ENCODE peak calls at places on chromosomes 3 and 15, in nine cellular contexts. One of them, this sample, is unnamed.

GRCh38 chr3:124810970-124811369 is 76.2 kb downstream of the ITGB5 start:
- DNase-seq in colonic mucosa: peak
- DNase-seq in mesenchymal stem cell: no peak
- DNase-seq in pancreas: no peak
- DNase-seq in psoas muscle: no peak
- DNase-seq in neuronal stem cell: no peak
- DNase-seq in H9: no peak
- DNase-seq in heart right ventricle: no peak
- DNase-seq in ovary: no peak
- DNase-seq in this sample: no peak

GRCh38 chr15:97525809-97526208 is 434.7 kb upstream of the ARRDC4 start:
- DNase-seq in colonic mucosa: no peak
- DNase-seq in mesenchymal stem cell: no peak
- DNase-seq in pancreas: no peak
- DNase-seq in psoas muscle: no peak
- DNase-seq in neuronal stem cell: no peak
- DNase-seq in H9: no peak
- DNase-seq in heart right ventricle: no peak
- DNase-seq in ovary: no peak
- DNase-seq in this sample: no peak

GRCh38 chr3:10855871-10856662 is 40.0 kb downstream of the SLC6A11 start:
- DNase-seq in colonic mucosa: no peak
- DNase-seq in mesenchymal stem cell: no peak
- DNase-seq in pancreas: no peak
- DNase-seq in psoas muscle: no peak
- DNase-seq in neuronal stem cell: no peak
- DNase-seq in H9: no peak
- DNase-seq in heart right ventricle: no peak
- DNase-seq in ovary: no peak
- DNase-seq in this sample: no peak

GRCh38 chr3:124263168-124263567 is 271.2 kb upstream of the ROPN1 start:
- DNase-seq in colonic mucosa: no peak
- DNase-seq in mesenchymal stem cell: peak
- DNase-seq in pancreas: no peak
- DNase-seq in psoas muscle: no peak
- DNase-seq in neuronal stem cell: no peak
- DNase-seq in H9: no peak
- DNase-seq in heart right ventricle: no peak
- DNase-seq in ovary: no peak
- DNase-seq in this sample: no peak

GRCh38 chr15:83571820-83572707 is 81.9 kb upstream of the ADAMTSL3 start:
- DNase-seq in colonic mucosa: no peak
- DNase-seq in mesenchymal stem cell: peak
- DNase-seq in pancreas: no peak
- DNase-seq in psoas muscle: no peak
- DNase-seq in neuronal stem cell: peak
- DNase-seq in H9: no peak
- DNase-seq in heart right ventricle: no peak
- DNase-seq in ovary: no peak
- DNase-seq in this sample: no peak

GRCh38 chr15:78257681-78258080 is 6.7 kb upstream of the DNAJA4 start:
- DNase-seq in colonic mucosa: no peak
- DNase-seq in mesenchymal stem cell: no peak
- DNase-seq in pancreas: no peak
- DNase-seq in psoas muscle: no peak
- DNase-seq in neuronal stem cell: no peak
- DNase-seq in H9: no peak
- DNase-seq in heart right ventricle: no peak
- DNase-seq in ovary: no peak
- DNase-seq in this sample: no peak

GRCh38 chr15:100968043-100968966 is 49.1 kb downstream of the LRRK1 start:
- DNase-seq in colonic mucosa: no peak
- DNase-seq in mesenchymal stem cell: peak
- DNase-seq in pancreas: no peak
- DNase-seq in psoas muscle: no peak
- DNase-seq in neuronal stem cell: no peak
- DNase-seq in H9: no peak
- DNase-seq in heart right ventricle: no peak
- DNase-seq in ovary: no peak
- DNase-seq in this sample: no peak

GRCh38 chr3:25568525-25569078 is 96.1 kb downstream of the TOP2B start:
- DNase-seq in colonic mucosa: no peak
- DNase-seq in mesenchymal stem cell: no peak
- DNase-seq in pancreas: no peak
- DNase-seq in psoas muscle: no peak
- DNase-seq in neuronal stem cell: no peak
- DNase-seq in H9: no peak
- DNase-seq in heart right ventricle: no peak
- DNase-seq in ovary: no peak
- DNase-seq in this sample: no peak

GRCh38 chr3:29950232-29950631 is 656.2 kb upstream of the TGFBR2 start:
- DNase-seq in colonic mucosa: no peak
- DNase-seq in mesenchymal stem cell: peak
- DNase-seq in pancreas: no peak
- DNase-seq in psoas muscle: no peak
- DNase-seq in neuronal stem cell: no peak
- DNase-seq in H9: no peak
- DNase-seq in heart right ventricle: no peak
- DNase-seq in ovary: no peak
- DNase-seq in this sample: no peak

GRCh38 chr3:15339786-15340215 is 7.4 kb upstream of the SH3BP5 start:
- DNase-seq in colonic mucosa: no peak
- DNase-seq in mesenchymal stem cell: peak
- DNase-seq in pancreas: no peak
- DNase-seq in psoas muscle: no peak
- DNase-seq in neuronal stem cell: no peak
- DNase-seq in H9: no peak
- DNase-seq in heart right ventricle: no peak
- DNase-seq in ovary: no peak
- DNase-seq in this sample: no peak

GRCh38 chr15:79824321-79824720 is 72.5 kb downstream of the MTHFS start:
- DNase-seq in colonic mucosa: no peak
- DNase-seq in mesenchymal stem cell: no peak
- DNase-seq in pancreas: no peak
- DNase-seq in psoas muscle: no peak
- DNase-seq in neuronal stem cell: no peak
- DNase-seq in H9: no peak
- DNase-seq in heart right ventricle: no peak
- DNase-seq in ovary: no peak
- DNase-seq in this sample: no peak

GRCh38 chr15:95887666-95888480 is 442.6 kb upstream of the NR2F2 start:
- DNase-seq in colonic mucosa: no peak
- DNase-seq in mesenchymal stem cell: no peak
- DNase-seq in pancreas: no peak
- DNase-seq in psoas muscle: no peak
- DNase-seq in neuronal stem cell: no peak
- DNase-seq in H9: no peak
- DNase-seq in heart right ventricle: no peak
- DNase-seq in ovary: no peak
- DNase-seq in this sample: no peak

GRCh38 chr15:80059786-80060489 is 462 bp downstream of the ZFAND6 start:
- DNase-seq in colonic mucosa: peak
- DNase-seq in mesenchymal stem cell: peak
- DNase-seq in pancreas: peak
- DNase-seq in psoas muscle: no peak
- DNase-seq in neuronal stem cell: peak
- DNase-seq in H9: peak
- DNase-seq in heart right ventricle: peak
- DNase-seq in ovary: no peak
- DNase-seq in this sample: no peak

DNA sequence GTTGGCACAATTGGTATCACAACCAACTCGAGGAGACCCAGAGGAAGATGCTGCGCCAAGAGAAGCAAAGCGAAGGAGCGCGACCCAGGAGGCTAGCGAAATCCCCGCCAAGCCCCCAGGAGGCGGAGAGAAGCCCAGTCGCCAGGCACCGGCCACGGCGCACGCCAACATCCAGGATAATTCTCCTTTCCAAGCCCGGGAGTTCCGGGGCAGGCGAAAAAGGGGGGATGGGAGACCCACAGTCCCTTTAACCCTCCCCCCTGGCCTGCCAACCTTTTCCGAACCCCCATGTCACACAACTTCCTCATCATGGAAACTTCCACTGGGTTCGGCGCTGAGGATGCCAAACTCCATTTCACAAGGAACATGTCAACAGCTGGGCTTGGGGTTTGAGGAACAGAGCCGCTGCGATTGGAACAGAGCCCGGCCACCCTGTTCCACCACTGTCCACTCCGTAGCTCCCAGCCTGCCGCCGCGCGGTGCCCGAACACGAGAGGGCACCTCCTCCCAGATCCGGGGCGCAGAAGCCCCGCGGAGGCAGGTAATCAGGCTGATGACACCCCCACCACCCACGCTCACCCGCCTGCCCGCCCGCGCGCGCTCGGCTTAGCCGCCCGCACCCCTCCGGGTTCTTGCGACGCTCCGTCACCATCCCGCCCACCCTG is 567 bp downstream of the THRB start:
- DNase-seq in colonic mucosa: peak
- DNase-seq in mesenchymal stem cell: peak
- DNase-seq in pancreas: peak
- DNase-seq in psoas muscle: peak
- DNase-seq in neuronal stem cell: peak
- DNase-seq in H9: peak
- DNase-seq in heart right ventricle: peak
- DNase-seq in ovary: peak
- DNase-seq in this sample: peak
- H3K27ac ChIP-seq in colonic mucosa: peak
- H3K27ac ChIP-seq in mesenchymal stem cell: peak
- H3K27ac ChIP-seq in pancreas: peak
- H3K27ac ChIP-seq in psoas muscle: peak
- H3K27ac ChIP-seq in neuronal stem cell: no peak
- H3K27ac ChIP-seq in H9: no peak
- H3K27ac ChIP-seq in heart right ventricle: peak
- H3K27ac ChIP-seq in ovary: peak
- H3K27ac ChIP-seq in this sample: peak

DNA sequence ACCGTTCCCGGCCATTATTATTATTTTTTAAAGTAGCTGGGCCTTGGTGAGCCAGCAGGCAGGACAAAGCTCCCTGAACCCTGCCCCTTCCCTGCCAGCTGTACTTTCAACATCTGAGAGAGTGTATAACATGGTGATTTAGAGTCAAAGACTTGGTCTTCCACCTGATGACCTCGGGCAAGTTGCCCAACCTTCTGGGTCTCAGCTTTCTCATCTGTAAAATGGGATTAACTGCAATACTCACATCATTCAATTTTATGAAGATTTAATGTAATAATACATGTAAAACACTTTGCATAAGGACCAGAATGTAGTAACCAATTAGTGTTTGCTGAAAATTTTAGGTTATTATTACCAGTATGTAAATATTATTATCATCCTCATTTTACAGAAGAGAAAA is 11.9 kb upstream of the TRH start:
- DNase-seq in colonic mucosa: no peak
- DNase-seq in mesenchymal stem cell: no peak
- DNase-seq in pancreas: no peak
- DNase-seq in psoas muscle: no peak
- DNase-seq in neuronal stem cell: no peak
- DNase-seq in H9: no peak
- DNase-seq in heart right ventricle: no peak
- DNase-seq in ovary: no peak
- DNase-seq in this sample: no peak
- H3K27ac ChIP-seq in colonic mucosa: no peak
- H3K27ac ChIP-seq in mesenchymal stem cell: no peak
- H3K27ac ChIP-seq in pancreas: no peak
- H3K27ac ChIP-seq in psoas muscle: no peak
- H3K27ac ChIP-seq in neuronal stem cell: no peak
- H3K27ac ChIP-seq in H9: no peak
- H3K27ac ChIP-seq in heart right ventricle: no peak
- H3K27ac ChIP-seq in ovary: no peak
- H3K27ac ChIP-seq in this sample: no peak

GRCh38 chr3:47162695-47163022 is 1.3 kb downstream of the SETD2 start:
- DNase-seq in colonic mucosa: no peak
- DNase-seq in mesenchymal stem cell: peak
- DNase-seq in pancreas: no peak
- DNase-seq in psoas muscle: no peak
- DNase-seq in neuronal stem cell: no peak
- DNase-seq in H9: no peak
- DNase-seq in heart right ventricle: no peak
- DNase-seq in ovary: no peak
- DNase-seq in this sample: no peak

GRCh38 chr3:47163990-47164848 is at the start of gene SETD2:
- DNase-seq in colonic mucosa: peak
- DNase-seq in mesenchymal stem cell: peak
- DNase-seq in pancreas: peak
- DNase-seq in psoas muscle: peak
- DNase-seq in neuronal stem cell: peak
- DNase-seq in H9: peak
- DNase-seq in heart right ventricle: peak
- DNase-seq in ovary: peak
- DNase-seq in this sample: peak

GRCh38 chr3:47159820-47160219 is 4.1 kb downstream of the SETD2 start:
- DNase-seq in colonic mucosa: no peak
- DNase-seq in mesenchymal stem cell: no peak
- DNase-seq in pancreas: no peak
- DNase-seq in psoas muscle: no peak
- DNase-seq in neuronal stem cell: no peak
- DNase-seq in H9: no peak
- DNase-seq in heart right ventricle: no peak
- DNase-seq in ovary: no peak
- DNase-seq in this sample: no peak

GRCh38 chr3:47163023-47163989 is 607 bp downstream of the SETD2 start:
- DNase-seq in colonic mucosa: peak
- DNase-seq in mesenchymal stem cell: peak
- DNase-seq in pancreas: peak
- DNase-seq in psoas muscle: peak
- DNase-seq in neuronal stem cell: peak
- DNase-seq in H9: peak
- DNase-seq in heart right ventricle: peak
- DNase-seq in ovary: peak
- DNase-seq in this sample: peak

GRCh38 chr3:47161983-47162694 is 1.8 kb downstream of the SETD2 start:
- DNase-seq in colonic mucosa: no peak
- DNase-seq in mesenchymal stem cell: peak
- DNase-seq in pancreas: no peak
- DNase-seq in psoas muscle: no peak
- DNase-seq in neuronal stem cell: no peak
- DNase-seq in H9: no peak
- DNase-seq in heart right ventricle: no peak
- DNase-seq in ovary: no peak
- DNase-seq in this sample: no peak
- H3K27ac ChIP-seq in colonic mucosa: no peak
- H3K27ac ChIP-seq in mesenchymal stem cell: no peak
- H3K27ac ChIP-seq in pancreas: no peak
- H3K27ac ChIP-seq in psoas muscle: peak
- H3K27ac ChIP-seq in neuronal stem cell: no peak
- H3K27ac ChIP-seq in H9: no peak
- H3K27ac ChIP-seq in heart right ventricle: peak
- H3K27ac ChIP-seq in ovary: no peak
- H3K27ac ChIP-seq in this sample: no peak

DNA sequence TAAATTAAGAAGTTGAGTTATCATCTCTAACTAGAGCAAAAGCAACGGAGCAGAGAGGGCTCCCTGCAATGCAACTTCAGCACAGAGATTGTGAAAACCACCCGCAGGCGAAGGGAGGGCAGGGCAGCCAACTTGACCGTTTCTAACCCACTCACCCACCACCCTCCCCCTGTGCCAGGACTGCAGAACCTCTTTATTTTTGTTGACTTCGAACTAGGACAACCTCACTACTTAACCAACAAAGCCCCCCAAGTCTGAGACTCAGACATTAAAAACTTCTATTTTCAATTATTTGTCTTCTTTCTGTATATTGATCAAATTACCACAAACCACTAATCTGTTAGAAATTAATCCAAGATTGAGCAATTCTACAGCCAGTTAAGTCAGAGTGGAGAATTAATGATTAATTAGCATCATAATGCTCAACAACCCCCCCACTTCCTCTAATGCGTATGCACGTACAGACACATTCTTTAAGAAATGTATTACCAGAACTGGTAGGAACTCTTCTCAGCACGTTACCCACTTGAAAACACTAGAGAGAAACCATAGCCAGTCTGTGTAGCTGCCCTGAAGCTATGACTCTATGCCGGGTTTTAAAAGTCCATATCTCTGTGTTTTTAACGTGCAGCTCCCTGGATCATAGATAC is 2.0 kb downstream of the MGLL start:
- DNase-seq in colonic mucosa: no peak
- DNase-seq in mesenchymal stem cell: peak
- DNase-seq in pancreas: no peak
- DNase-seq in psoas muscle: no peak
- DNase-seq in neuronal stem cell: no peak
- DNase-seq in H9: no peak
- DNase-seq in heart right ventricle: no peak
- DNase-seq in ovary: no peak
- DNase-seq in this sample: peak
- H3K27ac ChIP-seq in colonic mucosa: peak
- H3K27ac ChIP-seq in mesenchymal stem cell: peak
- H3K27ac ChIP-seq in pancreas: no peak
- H3K27ac ChIP-seq in psoas muscle: peak
- H3K27ac ChIP-seq in neuronal stem cell: no peak
- H3K27ac ChIP-seq in H9: no peak
- H3K27ac ChIP-seq in heart right ventricle: peak
- H3K27ac ChIP-seq in ovary: no peak
- H3K27ac ChIP-seq in this sample: peak

This sample was measured in dorsolateral prefrontal cortex.